ENCODE peak calls at places on chromosomes 16 and 17, in four cellular contexts. H is heart right ventricle, W is T-helper 2 cell, Y is endothelial cell. Z is an unnamed sample.
A peak's percentile ranks its signal among the peaks of the same experiment; 100 is the strongest.

GRCh38 chr16:56332464-56333079 is 92.8 kb downstream of the AMFR start:
- DNase-seq in H (peak; percentile 63), W (no peak), Y (peak; percentile 52), Z (no peak)

GRCh38 chr17:7838291-7839075 is 4.5 kb downstream of the KDM6B start:
- DNase-seq in H (no peak), W (no peak), Y (no peak), Z (no peak)

GRCh38 chr17:43673516-43674323 is 12.0 kb upstream of the MEOX1 start:
- DNase-seq in H (peak; percentile 73), W (peak; percentile 59), Y (peak; percentile 78), Z (peak; percentile 73)

GRCh38 chr16:73753931-73754330 is 542.7 kb upstream of the PSMD7 start:
- DNase-seq in H (no peak), W (no peak), Y (no peak), Z (no peak)

GRCh38 chr17:6070895-6071511 is 824 bp downstream of the WSCD1 start:
- DNase-seq in H (no peak), W (no peak), Y (peak; percentile 39), Z (no peak)

GRCh38 chr17:286571-286970 is 66.0 kb downstream of the RPH3AL start:
- DNase-seq in H (no peak), W (no peak), Y (no peak), Z (peak; percentile 24)

GRCh38 chr17:41705271-41705991 is 6.7 kb upstream of the GAST start:
- DNase-seq in H (no peak), W (no peak), Y (no peak), Z (no peak)

GRCh38 chr17:31838641-31839225 is 20.3 kb downstream of the COPRS start:
- DNase-seq in H (no peak), W (no peak), Y (no peak), Z (no peak)

GRCh38 chr17:8068736-8069586 is 18.6 kb downstream of the ALOX12B start:
- DNase-seq in H (peak; percentile 35), W (no peak), Y (no peak), Z (peak; percentile 74)

Z was measured in lower lobe of right lung.